ENCODE peak calls at places on chromosome 20, in eight cellular contexts. D, J, L, E, V, Z, T and X are unnamed samples.

GRCh38 chr20:38092260-38092857 is 58.8 kb downstream of the RPRD1B start:
- ATAC-seq in E (no peak), D (no peak), Z (peak), J (no peak), L (no peak), T (no peak), V (no peak), X (no peak)

GRCh38 chr20:24634855-24635254 is 165.4 kb downstream of the SYNDIG1 start:
- ATAC-seq in D (peak), T (peak), Z (no peak), J (peak), L (peak), E (peak), V (peak), X (peak)

GRCh38 chr20:63957690-63958441 is 1.6 kb upstream of the UCKL1 start:
- ATAC-seq in Z (no peak), E (no peak), V (peak), J (peak), D (peak), L (no peak), T (peak), X (no peak)

GRCh38 chr20:37194616-37195015 is 15.3 kb upstream of the MROH8 start:
- ATAC-seq in L (no peak), T (no peak), V (no peak), J (no peak), Z (peak), E (peak), D (no peak), X (no peak)

GRCh38 chr20:44407402-44408184 is 52.1 kb downstream of the HNF4A start:
- ATAC-seq in D (no peak), E (peak), J (no peak), L (peak), V (peak), Z (no peak), T (no peak), X (no peak)

GRCh38 chr20:16397053-16397452 is 176.2 kb downstream of the KIF16B start:
- ATAC-seq in V (no peak), T (no peak), J (no peak), E (no peak), L (peak), D (no peak), Z (no peak), X (peak)

GRCh38 chr20:23636908-23637281 is 860 bp downstream of the CST3 start:
- ATAC-seq in Z (no peak), J (no peak), E (no peak), D (no peak), L (no peak), V (no peak), T (no peak), X (no peak)

GRCh38 chr20:34083137-34083536 is 28.9 kb downstream of the EIF2S2 start:
- ATAC-seq in V (peak), L (peak), D (peak), E (peak), T (no peak), J (peak), Z (peak), X (peak)

GRCh38 chr20:19735446-19735845 is 22.6 kb upstream of the RIN2 start:
- ATAC-seq in T (peak), J (peak), Z (peak), E (no peak), D (peak), V (peak), L (peak), X (peak)

GRCh38 chr20:37310951-37311350 is 21.5 kb downstream of the MANBAL start:
- ATAC-seq in E (no peak), L (no peak), V (no peak), J (no peak), T (peak), Z (no peak), D (no peak), X (no peak)

GRCh38 chr20:63011798-63012197 is 5.0 kb upstream of the BHLHE23 start:
- ATAC-seq in V (no peak), J (no peak), Z (peak), L (no peak), D (no peak), E (no peak), T (no peak), X (no peak)

GRCh38 chr20:63216849-63217471 is 1.0 kb upstream of the YTHDF1 start:
- ATAC-seq in T (peak), J (peak), D (peak), V (peak), Z (no peak), E (peak), L (no peak), X (no peak)

GRCh38 chr20:32858189-32858588 is 534 bp upstream of the EFCAB8 start:
- ATAC-seq in L (no peak), V (no peak), E (no peak), T (peak), Z (no peak), J (no peak), D (no peak), X (no peak)

GRCh38 chr20:63508072-63508768 is 9.3 kb upstream of the EEF1A2 start:
- ATAC-seq in L (no peak), V (no peak), T (no peak), J (no peak), Z (no peak), E (no peak), D (no peak), X (no peak)

GRCh38 chr20:52914870-52915269 is 57.3 kb upstream of the TSHZ2 start:
- ATAC-seq in V (no peak), E (no peak), Z (no peak), J (no peak), D (no peak), T (no peak), L (no peak), X (no peak)
- TF ChIP-seq POLR2AphosphoS5 in V (no peak), E (no peak), Z (no peak), J (no peak), D (no peak), T (no peak), L (no peak), X (no peak)

DNA sequence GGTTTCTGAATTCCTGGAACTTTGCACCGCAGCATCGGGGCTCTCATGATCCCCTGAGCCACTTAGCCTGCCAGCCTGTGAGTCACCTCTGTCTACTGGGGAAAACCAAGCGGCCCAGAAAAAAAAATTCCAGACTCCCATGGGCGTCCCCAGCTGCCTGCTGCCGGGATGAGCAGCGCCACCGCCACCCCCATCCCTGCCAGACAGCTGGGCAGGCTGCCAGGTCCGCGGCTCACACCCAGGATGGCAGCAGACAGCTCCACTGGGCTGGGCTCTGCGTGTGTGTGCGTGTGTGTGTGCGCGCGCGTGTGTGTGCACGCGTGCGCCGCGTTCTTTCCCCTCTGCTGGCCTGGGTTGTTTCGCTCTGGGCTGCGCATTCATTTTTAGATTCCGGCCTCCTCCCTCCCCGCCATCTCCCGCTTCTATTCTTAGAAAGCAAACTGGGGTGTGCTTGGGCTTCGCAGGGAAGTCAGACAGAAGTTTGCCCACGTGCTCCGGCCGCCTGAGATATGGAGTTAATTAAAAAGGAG is 38.9 kb upstream of the PMEPA1 start:
- ATAC-seq in Z (peak), J (peak), L (peak), D (peak), T (peak), E (no peak), V (peak), X (peak)
- TF ChIP-seq POLR2AphosphoS5 in Z (no peak), J (no peak), L (no peak), D (no peak), T (no peak), E (no peak), V (no peak), X (peak)

DNA sequence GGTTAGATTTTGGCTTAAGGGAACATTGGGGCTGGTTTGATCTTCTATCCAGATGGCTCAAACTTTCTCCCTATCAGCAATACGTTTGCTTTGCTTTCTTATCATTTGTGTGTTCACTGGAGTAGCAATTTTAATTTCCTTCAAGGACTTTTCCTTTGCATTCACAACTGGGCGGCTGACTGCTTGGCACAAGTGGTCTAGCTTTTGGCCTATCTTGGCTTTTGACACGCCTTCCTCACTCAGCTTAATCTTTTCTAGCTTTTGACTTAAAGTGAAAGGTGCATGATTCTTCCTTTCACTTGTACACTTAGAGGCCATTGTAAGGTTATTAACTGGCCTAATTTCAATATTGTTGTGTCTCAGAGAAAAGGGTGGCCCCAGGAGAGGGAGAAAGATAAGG is 254.9 kb downstream of the PLCB1 start:
- ATAC-seq in D (no peak), T (no peak), Z (no peak), J (no peak), V (no peak), E (no peak), L (no peak), X (no peak)
- TF ChIP-seq POLR2AphosphoS5 in D (no peak), T (no peak), Z (no peak), J (no peak), V (no peak), E (no peak), L (no peak), X (no peak)

GRCh38 chr20:14343658-14344057 is 6.2 kb upstream of the FLRT3 start:
- ATAC-seq in Z (peak), L (no peak), J (no peak), T (no peak), V (no peak), E (no peak), D (no peak), X (no peak)
- TF ChIP-seq POLR2AphosphoS5 in Z (no peak), L (no peak), J (no peak), T (no peak), V (no peak), E (no peak), D (no peak), X (no peak)

GRCh38 chr20:2749951-2750342 is 50.5 kb downstream of the CPXM1 start:
- ATAC-seq in Z (no peak), T (peak), E (no peak), L (no peak), J (no peak), D (no peak), V (no peak), X (no peak)

GRCh38 chr20:2747676-2748235 is 52.7 kb downstream of the CPXM1 start:
- ATAC-seq in V (no peak), T (no peak), Z (no peak), J (no peak), L (no peak), E (no peak), D (no peak), X (no peak)

GRCh38 chr20:2749343-2749950 is 51.0 kb downstream of the CPXM1 start:
- ATAC-seq in T (no peak), V (no peak), D (no peak), E (no peak), Z (no peak), J (no peak), L (no peak), X (no peak)

GRCh38 chr20:2750343-2751251 is 49.8 kb downstream of the CPXM1 start:
- ATAC-seq in Z (peak), V (no peak), J (peak), T (peak), D (peak), L (peak), E (peak), X (peak)

DNA sequence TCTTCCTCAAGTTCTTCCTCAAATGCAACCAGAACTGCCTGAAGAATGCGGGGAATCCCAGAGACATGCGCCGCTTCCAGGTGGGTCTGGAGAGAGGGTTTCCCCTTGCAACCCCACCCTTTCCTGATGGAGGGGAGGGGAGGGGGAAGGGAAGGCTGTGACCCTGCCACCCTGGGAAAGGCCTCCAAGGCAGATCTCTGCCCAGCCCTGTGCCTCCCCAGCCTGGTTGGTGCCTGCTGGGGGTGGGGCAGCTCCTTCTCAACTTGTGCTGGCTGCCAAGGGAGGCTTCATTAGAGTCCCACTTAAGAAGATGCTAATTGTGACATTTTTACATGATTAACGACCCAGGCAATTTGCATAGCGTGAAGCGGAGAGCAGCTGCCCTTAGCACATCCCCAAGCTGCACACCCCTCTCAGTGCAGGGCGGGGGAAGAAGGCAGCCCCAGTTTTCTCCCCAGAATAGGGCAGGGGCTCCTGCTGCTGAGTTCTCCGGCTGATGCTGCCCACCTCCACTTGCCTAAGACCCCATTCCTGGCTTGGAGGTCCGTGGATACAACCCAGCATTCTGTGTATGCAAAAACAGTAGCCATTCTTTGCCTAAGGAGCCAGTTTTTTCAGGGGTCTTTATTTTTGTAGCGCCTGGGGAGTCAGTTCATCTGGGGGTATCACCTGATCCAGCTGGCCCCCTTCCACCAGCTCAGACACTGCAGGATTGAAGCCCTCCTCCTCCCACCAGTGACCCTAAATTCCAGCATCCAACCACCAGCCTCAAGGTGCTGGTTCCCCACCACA is 51.7 kb downstream of the CPXM1 start:
- ATAC-seq in D (no peak), L (no peak), Z (no peak), T (peak), E (no peak), V (no peak), J (no peak), X (no peak)
- TF ChIP-seq POLR2AphosphoS5 in D (no peak), L (no peak), Z (no peak), T (peak), E (no peak), V (no peak), J (no peak), X (no peak)

GRCh38 chr20:13008761-13009681 is at the start of gene SPTLC3:
- ATAC-seq in D (peak), V (no peak), L (peak), J (no peak), T (peak), Z (peak), E (no peak), X (peak)
- TF ChIP-seq POLR2AphosphoS5 in D (peak), V (no peak), L (no peak), J (no peak), T (no peak), Z (no peak), E (no peak), X (no peak)

DNA sequence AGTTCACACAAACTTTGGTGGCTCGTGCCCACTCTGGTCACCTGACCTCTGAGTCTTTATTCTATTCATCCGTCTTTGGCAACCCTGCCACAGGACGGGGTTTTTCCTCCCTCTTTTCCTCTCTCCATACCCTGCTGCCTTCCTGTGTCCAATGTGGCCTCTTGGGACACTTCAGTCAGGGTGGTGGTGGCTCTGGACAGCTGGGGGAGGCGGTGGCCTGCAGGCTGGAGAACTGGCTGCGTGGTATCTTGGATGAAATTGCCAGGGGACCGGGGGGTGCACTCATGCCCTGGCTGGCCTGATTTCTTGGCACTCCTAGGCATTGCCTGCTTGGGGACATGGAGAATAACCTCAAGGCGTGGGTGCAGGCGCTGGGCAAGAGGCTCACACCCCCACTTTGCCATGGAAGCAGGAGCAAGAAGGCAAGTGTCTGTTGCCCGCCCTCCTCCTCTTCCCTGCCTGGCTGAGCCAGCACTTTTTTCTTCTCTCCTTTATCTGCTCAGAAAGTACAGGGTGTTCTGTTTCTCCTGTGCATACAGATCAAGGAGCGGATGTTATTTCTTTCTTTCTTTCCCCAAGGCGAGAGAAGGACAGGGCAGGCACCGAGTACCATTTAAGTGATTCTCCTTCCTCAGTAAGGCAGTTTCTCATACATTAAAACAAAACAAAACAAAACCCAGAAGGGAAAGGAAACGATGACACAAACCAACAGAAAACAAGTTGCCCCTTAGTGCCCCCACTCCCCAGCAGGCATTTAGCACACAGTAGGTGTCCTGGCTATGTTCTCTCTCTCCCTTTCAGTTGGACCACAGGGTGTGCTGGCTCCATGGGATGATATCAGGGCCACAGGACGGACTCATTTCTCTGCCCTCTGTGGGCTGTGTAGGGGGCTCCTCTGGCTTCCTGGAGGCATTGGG is 155.5 kb upstream of the RNF24 start:
- ATAC-seq in Z (no peak), E (no peak), D (no peak), L (no peak), J (peak), V (no peak), T (peak), X (no peak)
- TF ChIP-seq POLR2AphosphoS5 in Z (no peak), E (no peak), D (no peak), L (no peak), J (no peak), V (no peak), T (no peak), X (no peak)